ENCODE peak calls at places on chromosomes 5 and 9, in eight cellular contexts. E, Q, B, K, H, F, J and C are unnamed samples.

GRCh38 chr9:91186311-91187101 is 175.2 kb downstream of the AUH start:
- DNase-seq in E (no peak), Q (no peak), B (no peak), K (no peak), H (no peak), F (peak), J (no peak), C (no peak)

GRCh38 chr9:73684601-73685000 is 532.9 kb downstream of the ANXA1 start:
- DNase-seq in E (no peak), Q (no peak), B (no peak), K (no peak), H (no peak), F (peak), J (no peak), C (no peak)

GRCh38 chr9:32741706-32742105 is 41.6 kb upstream of the TMEM215 start:
- DNase-seq in E (no peak), Q (peak), B (no peak), K (peak), H (no peak), F (no peak), J (no peak), C (no peak)

GRCh38 chr9:93121316-93122241 is 12.5 kb downstream of the NINJ1 start:
- DNase-seq in E (no peak), Q (no peak), B (no peak), K (no peak), H (no peak), F (no peak), J (peak), C (no peak)

GRCh38 chr5:26805076-26805475 is 233.3 kb downstream of the CDH9 start:
- DNase-seq in E (no peak), Q (no peak), B (no peak), K (no peak), H (peak), F (no peak), J (no peak), C (no peak)

GRCh38 chr9:27750571-27750970 is 177.3 kb upstream of the C9orf72 start:
- DNase-seq in E (no peak), Q (no peak), B (no peak), K (no peak), H (no peak), F (no peak), J (no peak), C (no peak)

GRCh38 chr9:12723409-12724028 is 30.3 kb downstream of the TYRP1 start:
- DNase-seq in E (no peak), Q (no peak), B (no peak), K (peak), H (peak), F (peak), J (no peak), C (no peak)

GRCh38 chr5:6719896-6720560 is 6.8 kb downstream of the TENT4A start:
- DNase-seq in E (no peak), Q (no peak), B (no peak), K (no peak), H (no peak), F (peak), J (no peak), C (no peak)

GRCh38 chr5:59091965-59092364 is 509.1 kb downstream of the RAB3C start:
- DNase-seq in E (no peak), Q (no peak), B (no peak), K (no peak), H (no peak), F (no peak), J (no peak), C (no peak)

GRCh38 chr9:97305501-97306298 is 1.8 kb upstream of the CCDC180 start:
- DNase-seq in E (no peak), Q (no peak), B (no peak), K (no peak), H (no peak), F (no peak), J (no peak), C (no peak)

GRCh38 chr9:135566552-135566951 is 5.0 kb downstream of the PAEP start:
- DNase-seq in E (no peak), Q (no peak), B (no peak), K (no peak), H (no peak), F (no peak), J (no peak), C (no peak)

GRCh38 chr9:137295313-137296213 is 6.5 kb downstream of the NRARP start:
- DNase-seq in E (peak), Q (no peak), B (peak), K (no peak), H (no peak), F (no peak), J (peak), C (peak)

GRCh38 chr5:129698661-129699060 is 49.2 kb upstream of the MINAR2 start:
- DNase-seq in E (no peak), Q (no peak), B (no peak), K (no peak), H (no peak), F (peak), J (no peak), C (no peak)

GRCh38 chr5:39943811-39944210 is 519.0 kb upstream of the DAB2 start:
- DNase-seq in E (no peak), Q (no peak), B (no peak), K (no peak), H (no peak), F (peak), J (no peak), C (no peak)

GRCh38 chr5:154818459-154819116 is 31.8 kb downstream of the FAXDC2 start:
- DNase-seq in E (no peak), Q (no peak), B (no peak), K (no peak), H (no peak), F (no peak), J (no peak), C (no peak)

GRCh38 chr9:130225586-130225985 is 40.0 kb upstream of the HMCN2 start:
- DNase-seq in E (peak), Q (no peak), B (no peak), K (no peak), H (no peak), F (no peak), J (no peak), C (no peak)

GRCh38 chr5:58362135-58362534 is 97.8 kb downstream of the PLK2 start:
- DNase-seq in E (no peak), Q (no peak), B (no peak), K (no peak), H (no peak), F (no peak), J (no peak), C (no peak)

GRCh38 chr9:70630971-70631370 is 216.5 kb upstream of the KLF9 start:
- DNase-seq in E (no peak), Q (no peak), B (no peak), K (no peak), H (no peak), F (no peak), J (no peak), C (no peak)

GRCh38 chr9:137809038-137809630 is 68.4 kb upstream of the CACNA1B start:
- DNase-seq in E (no peak), Q (no peak), B (no peak), K (no peak), H (no peak), F (no peak), J (no peak), C (no peak)

GRCh38 chr9:113988951-113989780 is 88.9 kb downstream of the AMBP start:
- DNase-seq in E (peak), Q (no peak), B (no peak), K (no peak), H (peak), F (peak), J (no peak), C (peak)

GRCh38 chr5:128782446-128782845 is 182.8 kb upstream of the SLC27A6 start:
- DNase-seq in E (peak), Q (peak), B (no peak), K (no peak), H (no peak), F (peak), J (no peak), C (peak)

GRCh38 chr9:89554307-89554706 is 50.5 kb upstream of the GADD45G start:
- DNase-seq in E (no peak), Q (no peak), B (no peak), K (no peak), H (no peak), F (no peak), J (no peak), C (no peak)

GRCh38 chr9:91119147-91119546 is 242.6 kb downstream of the AUH start:
- DNase-seq in E (no peak), Q (no peak), B (no peak), K (no peak), H (no peak), F (peak), J (no peak), C (no peak)

GRCh38 chr9:686381-686813 is 155.1 kb upstream of the DMRT1 start:
- DNase-seq in E (peak), Q (no peak), B (no peak), K (no peak), H (no peak), F (peak), J (no peak), C (no peak)

GRCh38 chr5:180829711-180830110 is 27.1 kb upstream of the MGAT1 start:
- DNase-seq in E (no peak), Q (no peak), B (no peak), K (no peak), H (no peak), F (no peak), J (no peak), C (no peak)

GRCh38 chr5:135320718-135321484 is 78.1 kb downstream of the MACROH2A1 start:
- DNase-seq in E (no peak), Q (no peak), B (no peak), K (no peak), H (no peak), F (no peak), J (no peak), C (no peak)